ENCODE peak calls at places on chromosome 6, in ten cellular contexts. Z is A673, H is hepatocyte, I is heart left ventricle, U is lung, X is stomach, J is upper lobe of right lung, D is mammary epithelial cell, L is heart right ventricle, S is sigmoid colon. C is an unnamed sample.

GRCh38 chr6:72140795-72141194 is 254.4 kb downstream of the RIMS1 start:
- DNase-seq in J (no peak), X (no peak), S (no peak), Z (peak; percentile 31), U (no peak), D (peak; percentile 11), H (no peak), I (no peak), L (no peak), C (no peak)

GRCh38 chr6:36874016-36874442 is 574 bp downstream of the PPIL1 start:
- DNase-seq in L (no peak), J (peak; percentile 65), Z (no peak), I (no peak), S (no peak), X (no peak), D (no peak), H (no peak), U (no peak), C (peak; percentile 87)

GRCh38 chr6:117423754-117424153 is 2.0 kb downstream of the ROS1 start:
- DNase-seq in U (peak; percentile 41), Z (no peak), D (peak; percentile 27), S (no peak), I (no peak), J (no peak), X (no peak), L (no peak), H (no peak), C (no peak)

GRCh38 chr6:15628499-15629131 is 34.2 kb downstream of the DTNBP1 start:
- DNase-seq in J (no peak), D (peak; percentile 71), U (no peak), H (peak; percentile 8), X (no peak), I (no peak), S (no peak), Z (peak; percentile 44), L (no peak), C (no peak)

GRCh38 chr6:147900191-147900830 is 391.8 kb downstream of the SAMD5 start:
- DNase-seq in D (no peak), J (no peak), S (no peak), U (no peak), L (no peak), Z (no peak), I (no peak), X (no peak), H (no peak), C (no peak)

GRCh38 chr6:119446623-119447008 is 97.1 kb upstream of the MAN1A1 start:
- DNase-seq in X (peak; percentile 77), U (peak; percentile 80), L (peak; percentile 36), S (peak; percentile 81), I (peak; percentile 56), H (peak; percentile 16), Z (no peak), J (no peak), D (no peak), C (peak; percentile 60)

GRCh38 chr6:119076966-119077642 is 1.4 kb downstream of the FAM184A start:
- DNase-seq in H (no peak), J (no peak), I (no peak), S (no peak), X (no peak), D (no peak), Z (no peak), L (no peak), U (no peak), C (no peak)

GRCh38 chr6:117637770-117638169 is 35.5 kb upstream of the GOPC start:
- DNase-seq in D (no peak), H (no peak), U (no peak), I (no peak), Z (no peak), J (no peak), X (no peak), S (no peak), L (no peak), C (no peak)

GRCh38 chr6:105745464-105746129 is 340.5 kb upstream of the PRDM1 start:
- DNase-seq in J (no peak), X (no peak), U (no peak), L (no peak), Z (no peak), S (no peak), D (no peak), I (no peak), H (no peak), C (no peak)

GRCh38 chr6:31764239-31764638 is 1.8 kb downstream of the SAPCD1 start:
- DNase-seq in I (no peak), U (no peak), Z (no peak), D (no peak), J (no peak), H (no peak), L (no peak), X (no peak), S (no peak), C (no peak)

GRCh38 chr6:30223339-30223738 is 10.1 kb upstream of the TRIM26 start:
- DNase-seq in U (no peak), S (no peak), J (no peak), H (no peak), L (no peak), Z (no peak), X (no peak), I (no peak), D (no peak), C (no peak)

GRCh38 chr6:167689751-167690150 is 137.0 kb upstream of the AFDN start:
- DNase-seq in I (no peak), L (peak; percentile 32), D (no peak), J (no peak), U (no peak), S (peak; percentile 28), H (no peak), Z (no peak), X (no peak), C (no peak)

GRCh38 chr6:3822747-3823445 is 26.3 kb upstream of the FAM50B start:
- DNase-seq in D (peak; percentile 76), S (no peak), U (no peak), H (no peak), Z (no peak), J (no peak), X (peak; percentile 61), I (no peak), L (no peak), C (peak; percentile 41)

GRCh38 chr6:91276315-91276714 is 689.4 kb upstream of the MAP3K7 start:
- DNase-seq in J (no peak), S (no peak), U (no peak), Z (peak; percentile 71), X (no peak), D (peak; percentile 9), I (no peak), L (no peak), H (peak; percentile 29), C (no peak)
- TF ChIP-seq CTCF in J (peak; percentile 29), S (no peak), U (no peak), Z (peak; percentile 65), X (no peak), D (peak; percentile 37), I (no peak), L (no peak), H (peak; percentile 48), C (no peak)

GRCh38 chr6:41073203-41073967 is 611 bp downstream of the NFYA start:
- DNase-seq in D (peak; percentile 71), U (peak; percentile 87), I (peak; percentile 90), J (peak; percentile 93), Z (peak; percentile 87), X (peak; percentile 93), S (peak; percentile 92), H (peak; percentile 92), L (peak; percentile 90), C (peak; percentile 89)

GRCh38 chr6:41077536-41077935 is 4.8 kb downstream of the NFYA start:
- DNase-seq in H (no peak), Z (no peak), X (no peak), J (no peak), D (no peak), I (no peak), S (no peak), U (no peak), L (no peak), C (no peak)

GRCh38 chr6:41072836-41073202 is at the start of gene NFYA:
- DNase-seq in J (peak; percentile 100), S (no peak), L (no peak), H (no peak), Z (peak; percentile 99), U (no peak), X (peak; percentile 100), D (no peak), I (peak; percentile 100), C (peak; percentile 99)

GRCh38 chr6:41073968-41074691 is 1.4 kb downstream of the NFYA start:
- DNase-seq in U (no peak), H (peak; percentile 49), X (no peak), I (no peak), D (no peak), L (no peak), S (no peak), J (no peak), Z (peak; percentile 37), C (no peak)

GRCh38 chr6:41074692-41075436 is 2.1 kb downstream of the NFYA start:
- DNase-seq in I (no peak), X (no peak), D (no peak), U (no peak), H (no peak), S (no peak), L (no peak), Z (no peak), J (no peak), C (peak; percentile 27)
- H3K4me1 ChIP-seq in I (peaks cover 39% of the 10 kb centered on the region), X (peaks cover 55% of the 10 kb centered on the region), D (peaks cover 28% of the 10 kb centered on the region), U (peaks cover 23% of the 10 kb centered on the region), H (peaks cover 15% of the 10 kb centered on the region), S (peaks cover 25% of the 10 kb centered on the region), L (peaks cover 43% of the 10 kb centered on the region), Z (peaks cover 28% of the 10 kb centered on the region), J (peaks cover 36% of the 10 kb centered on the region), C (peaks cover 45% of the 10 kb centered on the region)

GRCh38 chr6:35728663-35729348 is 8.0 kb upstream of the ARMC12 start:
- DNase-seq in Z (no peak), S (peak; percentile 87), U (peak; percentile 82), I (peak; percentile 73), J (peak; percentile 88), D (peak; percentile 66), H (no peak), X (peak; percentile 41), L (peak; percentile 21), C (peak; percentile 61)
- TF ChIP-seq CTCF in Z (no peak), S (no peak), U (no peak), I (no peak), J (peak; percentile 16), D (peak; percentile 36), H (no peak), X (no peak), L (no peak), C (peak; percentile 10)

DNA sequence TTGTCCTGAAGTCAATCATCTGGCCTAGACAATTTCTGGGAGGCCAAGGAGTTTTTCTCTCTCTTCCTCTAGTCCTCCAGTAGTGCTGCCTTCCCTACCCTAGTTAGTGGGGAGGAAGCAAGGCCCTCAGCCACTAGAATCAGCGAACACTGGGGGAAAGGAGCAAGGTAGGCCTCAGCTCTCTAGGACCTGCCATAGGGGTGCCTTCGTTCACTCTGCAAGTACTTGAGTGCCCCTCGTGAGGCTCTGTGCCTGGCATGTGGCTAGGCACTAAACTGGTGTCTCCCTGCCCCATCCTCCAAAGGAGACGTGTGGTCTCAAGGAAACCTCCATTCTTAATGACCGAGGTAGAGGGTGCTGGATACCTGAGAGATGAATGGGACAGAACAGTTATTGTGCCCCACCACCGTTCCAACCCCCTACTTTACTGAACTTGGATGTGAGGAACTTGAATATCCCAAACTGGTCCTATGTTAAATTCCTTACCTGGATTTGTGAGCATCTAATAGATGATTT is 1.1 kb downstream of the DEF6 start:
- DNase-seq in L (no peak), J (no peak), X (no peak), D (no peak), U (no peak), S (peak; percentile 34), Z (no peak), I (no peak), H (no peak), C (no peak)
- H3K4me1 ChIP-seq in L (peaks cover 33% of the 10 kb centered on the region), J (peaks cover 33% of the 10 kb centered on the region), X (peaks cover 41% of the 10 kb centered on the region), D (peaks cover 43% of the 10 kb centered on the region), U (no peaks in the 10 kb centered on the region), S (peaks cover 14% of the 10 kb centered on the region), Z (no peaks in the 10 kb centered on the region), I (peaks cover 21% of the 10 kb centered on the region), H (peaks cover 10% of the 10 kb centered on the region), C (peaks cover 35% of the 10 kb centered on the region)

C was measured in body of pancreas.